ENCODE peak calls at places on chromosomes 11 and 22, in six cellular contexts. M is NB4, H is HCT116, D is T-helper 2 cell, I is LoVo, U is EL. S is an unnamed sample.

GRCh38 chr11:61158691-61159381 is 2.4 kb downstream of the VPS37C start:
- DNase-seq in M (no peak), H (no peak), D (no peak), I (peak), U (peak), S (no peak)

GRCh38 chr11:104104201-104104600 is 59.7 kb downstream of the PDGFD start:
- DNase-seq in M (no peak), H (no peak), D (no peak), I (no peak), U (no peak), S (no peak)

GRCh38 chr22:30206964-30207363 is 39.6 kb downstream of the LIF start:
- DNase-seq in M (no peak), H (peak), D (no peak), I (peak), U (peak), S (peak)

GRCh38 chr22:23278883-23279675 is 98.8 kb downstream of the BCR start:
- DNase-seq in M (no peak), H (no peak), D (no peak), I (peak), U (no peak), S (no peak)

GRCh38 chr11:12689029-12689755 is 15.0 kb downstream of the TEAD1 start:
- DNase-seq in M (no peak), H (no peak), D (no peak), I (no peak), U (no peak), S (no peak)

GRCh38 chr22:50467773-50468440 is 6.9 kb downstream of the SBF1 start:
- DNase-seq in M (no peak), H (no peak), D (no peak), I (no peak), U (no peak), S (no peak)

GRCh38 chr11:85815186-85815911 is 4.4 kb upstream of the SYTL2 start:
- DNase-seq in M (no peak), H (no peak), D (no peak), I (no peak), U (peak), S (no peak)

GRCh38 chr11:72113170-72113808 is 794 bp upstream of the ANAPC15 start:
- DNase-seq in M (peak), H (no peak), D (no peak), I (no peak), U (peak), S (no peak)

GRCh38 chr11:64864473-64865285 is 13.7 kb downstream of the EHD1 start:
- DNase-seq in M (peak), H (no peak), D (no peak), I (no peak), U (peak), S (no peak)

GRCh38 chr11:96055706-96056387 is 131.9 kb upstream of the MTMR2 start:
- DNase-seq in M (no peak), H (no peak), D (no peak), I (no peak), U (peak), S (peak)

GRCh38 chr11:7486731-7487130 is 1.4 kb downstream of the OLFML1 start:
- DNase-seq in M (no peak), H (no peak), D (no peak), I (no peak), U (no peak), S (no peak)

GRCh38 chr22:37051629-37052385 is at the start of gene KCTD17:
- DNase-seq in M (peak), H (peak), D (peak), I (peak), U (peak), S (no peak)

GRCh38 chr11:123338997-123339752 is 90.9 kb upstream of the GRAMD1B start:
- DNase-seq in M (no peak), H (no peak), D (no peak), I (no peak), U (no peak), S (no peak)

GRCh38 chr11:44945639-44946038 is 5.0 kb downstream of the TP53I11 start:
- DNase-seq in M (no peak), H (no peak), D (no peak), I (no peak), U (no peak), S (no peak)

GRCh38 chr11:62546937-62547625 is 475 bp upstream of the AHNAK start:
- DNase-seq in M (peak), H (no peak), D (no peak), I (no peak), U (peak), S (no peak)

GRCh38 chr22:43628253-43628649 is 183.9 kb downstream of the EFCAB6 start:
- DNase-seq in M (no peak), H (no peak), D (no peak), I (no peak), U (no peak), S (no peak)

S was measured in HepG2.